ENCODE peak calls at places on chromosomes 3 and 15, in seven cellular contexts. V is IMR-90, U is fibroblast of mammary gland, X is cardiac fibroblast, I is mammary epithelial cell, G is A549, Z is psoas muscle. K is an unnamed sample.

GRCh38 chr3:188358787-188359493 is 205.0 kb downstream of the LPP start:
- DNase-seq in V (no peak), U (no peak), X (no peak), I (no peak), G (no peak), Z (no peak), K (no peak)

GRCh38 chr3:153311531-153311930 is 149.5 kb downstream of the RAP2B start:
- DNase-seq in V (no peak), U (no peak), X (no peak), I (no peak), G (no peak), Z (no peak), K (no peak)

GRCh38 chr3:37753428-37753827 is 108.3 kb upstream of the CTDSPL start:
- DNase-seq in V (no peak), U (peak), X (peak), I (peak), G (no peak), Z (no peak), K (no peak)

GRCh38 chr15:55221090-55222011 is 24.6 kb upstream of the RSL24D1 start:
- DNase-seq in V (peak), U (peak), X (peak), I (peak), G (peak), Z (no peak), K (peak)

GRCh38 chr3:104396974-104397669 is 969.6 kb upstream of the ALCAM start:
- DNase-seq in V (peak), U (peak), X (peak), I (peak), G (peak), Z (no peak), K (no peak)

GRCh38 chr3:172102883-172103310 is 63.5 kb downstream of the FNDC3B start:
- DNase-seq in V (no peak), U (no peak), X (peak), I (peak), G (no peak), Z (no peak), K (no peak)

GRCh38 chr3:109772520-109772919 is 435.2 kb upstream of the DPPA4 start:
- DNase-seq in V (no peak), U (no peak), X (no peak), I (no peak), G (no peak), Z (no peak), K (peak)

GRCh38 chr3:71690222-71690821 is 34.9 kb downstream of the EIF4E3 start:
- DNase-seq in V (peak), U (peak), X (peak), I (peak), G (no peak), Z (no peak), K (peak)

GRCh38 chr3:174035317-174035886 is 637.9 kb downstream of the NLGN1 start:
- DNase-seq in V (peak), U (peak), X (peak), I (no peak), G (no peak), Z (no peak), K (no peak)

GRCh38 chr15:29124581-29125381 is 144.8 kb downstream of the NSMCE3 start:
- DNase-seq in V (peak), U (no peak), X (peak), I (peak), G (no peak), Z (peak), K (no peak)

GRCh38 chr3:79983063-79983561 is 215.3 kb upstream of the ROBO1 start:
- DNase-seq in V (no peak), U (no peak), X (no peak), I (no peak), G (no peak), Z (no peak), K (no peak)

GRCh38 chr3:45612918-45613602 is 18.5 kb downstream of the LIMD1 start:
- DNase-seq in V (peak), U (peak), X (peak), I (peak), G (no peak), Z (no peak), K (peak)

GRCh38 chr3:133945696-133946095 is 50.0 kb upstream of the RAB6B start:
- DNase-seq in V (no peak), U (no peak), X (no peak), I (no peak), G (no peak), Z (no peak), K (no peak)

GRCh38 chr3:136186330-136186729 is 9.8 kb downstream of the MSL2 start:
- DNase-seq in V (no peak), U (no peak), X (peak), I (peak), G (no peak), Z (no peak), K (no peak)

GRCh38 chr3:149401926-149402310 is 24.5 kb upstream of the TM4SF1 start:
- DNase-seq in V (peak), U (peak), X (peak), I (no peak), G (peak), Z (no peak), K (no peak)

GRCh38 chr3:11567516-11568467 is 75.9 kb downstream of the VGLL4 start:
- DNase-seq in V (peak), U (peak), X (peak), I (peak), G (peak), Z (peak), K (peak)

GRCh38 chr15:100291106-100291505 is 50.7 kb downstream of the ADAMTS17 start:
- DNase-seq in V (no peak), U (peak), X (peak), I (peak), G (no peak), Z (no peak), K (peak)

GRCh38 chr3:5653426-5653825 is 465.9 kb downstream of the EDEM1 start:
- DNase-seq in V (no peak), U (no peak), X (no peak), I (no peak), G (no peak), Z (no peak), K (no peak)

GRCh38 chr3:186021673-186022362 is 84.0 kb upstream of the TRA2B start:
- DNase-seq in V (peak), U (peak), X (peak), I (peak), G (peak), Z (peak), K (peak)

GRCh38 chr15:58249646-58250312 is 111.6 kb downstream of the AQP9 start:
- DNase-seq in V (no peak), U (no peak), X (no peak), I (no peak), G (no peak), Z (no peak), K (no peak)

GRCh38 chr15:74783808-74784175 is 1.9 kb downstream of the CSK start:
- DNase-seq in V (no peak), U (no peak), X (no peak), I (no peak), G (no peak), Z (no peak), K (no peak)

GRCh38 chr3:104032283-104032682 is 1334.4 kb upstream of the ALCAM start:
- DNase-seq in V (no peak), U (no peak), X (no peak), I (no peak), G (no peak), Z (no peak), K (no peak)

GRCh38 chr15:67928666-67929065 is 88.8 kb upstream of the RNU6-1 start:
- DNase-seq in V (no peak), U (no peak), X (no peak), I (no peak), G (no peak), Z (no peak), K (no peak)

GRCh38 chr3:107977571-107977970 is 113.3 kb downstream of the CD47 start:
- DNase-seq in V (no peak), U (no peak), X (no peak), I (no peak), G (no peak), Z (no peak), K (no peak)

GRCh38 chr3:69819283-69819682 is 80.0 kb downstream of the MITF start:
- DNase-seq in V (no peak), U (no peak), X (no peak), I (peak), G (no peak), Z (peak), K (no peak)

GRCh38 chr3:128488636-128488994 is 4.4 kb downstream of the GATA2 start:
- DNase-seq in V (no peak), U (no peak), X (no peak), I (no peak), G (no peak), Z (no peak), K (peak)

GRCh38 chr3:48402281-48402732 is 27.6 kb downstream of the PLXNB1 start:
- DNase-seq in V (peak), U (peak), X (peak), I (peak), G (no peak), Z (peak), K (peak)

GRCh38 chr15:34673241-34673640 is 81.6 kb downstream of the GJD2 start:
- DNase-seq in V (no peak), U (no peak), X (no peak), I (no peak), G (no peak), Z (no peak), K (no peak)

GRCh38 chr15:84981054-84981710 is 474 bp upstream of the PDE8A start:
- DNase-seq in V (peak), U (peak), X (peak), I (peak), G (peak), Z (peak), K (peak)

GRCh38 chr15:84982301-84982920 is 755 bp downstream of the PDE8A start:
- DNase-seq in V (peak), U (peak), X (peak), I (peak), G (peak), Z (peak), K (peak)

GRCh38 chr15:84981711-84982300 is at the start of gene PDE8A:
- DNase-seq in V (peak), U (peak), X (no peak), I (peak), G (peak), Z (peak), K (peak)

GRCh38 chr15:84980196-84981053 is 1.2 kb upstream of the PDE8A start:
- DNase-seq in V (peak), U (peak), X (peak), I (peak), G (peak), Z (peak), K (peak)

DNA sequence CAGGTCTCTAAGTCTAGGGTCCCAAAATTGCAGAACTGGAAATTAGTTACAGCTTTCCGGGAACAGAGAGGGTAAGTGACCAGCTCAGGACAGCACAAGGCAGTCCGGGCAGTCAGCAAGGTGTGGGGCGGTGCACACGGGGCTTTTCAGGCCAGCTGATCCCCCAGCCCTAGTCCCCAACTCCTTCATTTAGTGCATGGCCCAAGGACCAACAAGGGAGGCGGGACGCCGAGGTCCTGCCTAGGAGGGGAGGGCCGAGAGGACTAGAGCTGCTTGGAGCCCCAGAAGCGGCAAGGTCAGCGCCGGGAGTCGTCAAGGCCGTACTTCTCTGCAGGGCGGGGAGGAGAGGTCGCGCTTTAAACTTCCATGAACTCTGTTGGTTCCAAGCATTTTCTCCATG is 2.0 kb upstream of the PDE8A start:
- DNase-seq in V (no peak), U (no peak), X (no peak), I (no peak), G (peak), Z (peak), K (no peak)
- H3K4me3 ChIP-seq in V (no peak), U (no peak), X (no peak), I (no peak), G (peak), Z (peak), K (peak)

GRCh38 chr3:16767006-16767405 is 117.7 kb upstream of the PLCL2 start:
- DNase-seq in V (no peak), U (peak), X (no peak), I (no peak), G (no peak), Z (no peak), K (no peak)
- TF ChIP-seq CTCF in V (no peak), U (peak), X (peak), I (no peak), G (no peak), Z (no peak), K (no peak)

GRCh38 chr15:63043391-63044076 is 987 bp downstream of the TPM1 start:
- DNase-seq in V (no peak), U (no peak), X (no peak), I (peak), G (no peak), Z (peak), K (peak)
- H3K4me3 ChIP-seq in V (peak), U (peak), X (peak), I (peak), G (peak), Z (peak), K (peak)

GRCh38 chr3:54837964-54838363 is 89.9 kb downstream of the LRTM1 start:
- DNase-seq in V (peak), U (peak), X (peak), I (no peak), G (no peak), Z (no peak), K (peak)
- TF ChIP-seq CTCF in V (peak), U (peak), X (peak), I (peak), G (no peak), Z (no peak), K (peak)

GRCh38 chr15:32861741-32862140 is 143.9 kb downstream of the GREM1 start:
- DNase-seq in V (peak), U (peak), X (peak), I (peak), G (no peak), Z (peak), K (peak)
- H3K4me3 ChIP-seq in V (no peak), U (no peak), X (no peak), I (peak), G (no peak), Z (peak), K (peak)

DNA sequence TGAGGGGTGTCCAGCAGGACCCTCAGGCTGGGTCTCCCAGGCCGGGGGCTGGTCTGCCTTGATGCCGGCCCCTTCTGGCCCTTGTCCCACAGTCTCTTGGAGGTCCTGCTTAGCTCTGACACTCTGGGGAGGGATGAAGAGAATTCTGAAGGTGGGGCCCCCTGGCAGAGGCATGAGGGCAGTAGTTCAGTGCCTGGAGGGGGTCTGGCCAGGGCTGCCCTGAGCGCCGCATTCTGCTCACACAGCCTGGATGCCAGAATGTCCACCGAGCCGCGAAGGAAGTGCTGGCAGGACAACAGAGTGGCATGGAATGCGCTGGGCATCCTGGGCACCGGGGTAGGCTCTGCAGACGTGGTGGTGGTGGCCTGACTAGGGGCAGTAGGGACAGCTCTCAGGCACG is 55.5 kb downstream of the SMAD6 start:
- DNase-seq in V (no peak), U (no peak), X (no peak), I (no peak), G (no peak), Z (no peak), K (no peak)
- TF ChIP-seq CTCF in V (no peak), U (no peak), X (no peak), I (no peak), G (no peak), Z (no peak), K (no peak)